ENCODE peak calls at places on chromosomes 4 and X, in ten cellular contexts. L is H9, N is tibial nerve, A is tibial artery, Z is MCF 10A, F is right lobe of liver, E is ovary, P is OCI-LY7, M is AG09309, T is uterus. R is an unnamed sample.

GRCh38 chr4:122968227-122968812 is 45.9 kb upstream of the NUDT6 start:
- DNase-seq in T (no peak), Z (peak; percentile 19), A (no peak), L (no peak), E (no peak), F (no peak), P (no peak), M (no peak), N (no peak), R (peak; percentile 7)

GRCh38 chrX:129653181-129653984 is 1.4 kb downstream of the APLN start:
- DNase-seq in A (peak; percentile 72), P (no peak), T (no peak), E (no peak), F (peak; percentile 56), M (no peak), L (peak; percentile 19), N (no peak), Z (no peak), R (no peak)

GRCh38 chrX:41922694-41923171 is 621 bp downstream of the CASK start:
- DNase-seq in E (peak; percentile 28), T (peak; percentile 22), F (peak; percentile 46), P (peak; percentile 47), Z (peak; percentile 13), L (peak; percentile 42), A (peak; percentile 57), M (no peak), N (no peak), R (no peak)

GRCh38 chrX:1679238-1679637 is 64.4 kb downstream of the ASMT start:
- DNase-seq in Z (no peak), M (no peak), P (no peak), F (no peak), E (no peak), N (no peak), T (no peak), A (peak; percentile 15), L (no peak), R (no peak)

GRCh38 chr4:70722199-70722791 is 531 bp downstream of the RUFY3 start:
- DNase-seq in T (peak; percentile 25), P (no peak), Z (no peak), E (peak; percentile 51), F (no peak), N (no peak), L (no peak), A (no peak), M (no peak), R (no peak)

GRCh38 chr4:105996845-105997244 is 101.6 kb downstream of the NPNT start:
- DNase-seq in N (no peak), F (no peak), Z (no peak), A (no peak), P (no peak), E (no peak), M (no peak), T (no peak), L (no peak), R (no peak)

GRCh38 chrX:93932471-93933220 is 258.6 kb downstream of the FAM133A start:
- DNase-seq in E (no peak), T (no peak), A (no peak), P (no peak), L (no peak), N (no peak), Z (peak; percentile 31), M (no peak), F (no peak), R (no peak)

GRCh38 chrX:17738002-17738713 is 865 bp downstream of the SCML1 start:
- DNase-seq in E (peak; percentile 63), F (peak; percentile 60), Z (peak; percentile 47), T (peak; percentile 45), N (peak; percentile 28), M (no peak), P (no peak), A (peak; percentile 77), L (peak; percentile 41), R (no peak)

GRCh38 chrX:42536286-42536685 is 241.7 kb downstream of the PPP1R2C start:
- DNase-seq in P (no peak), A (no peak), Z (no peak), M (no peak), N (no peak), L (no peak), T (no peak), E (no peak), F (no peak), R (no peak)

GRCh38 chr4:25454491-25454890 is 77.4 kb downstream of the ANAPC4 start:
- DNase-seq in M (no peak), L (no peak), E (no peak), N (no peak), A (no peak), Z (no peak), T (no peak), F (no peak), P (no peak), R (no peak)

GRCh38 chr4:56742080-56742871 is 61.2 kb upstream of the HOPX start:
- DNase-seq in N (no peak), M (no peak), Z (no peak), F (no peak), E (no peak), T (no peak), A (no peak), L (no peak), P (no peak), R (peak; percentile 40)

GRCh38 chrX:130714135-130714534 is 188.9 kb downstream of the ENOX2 start:
- DNase-seq in M (no peak), E (no peak), N (no peak), L (no peak), T (no peak), Z (no peak), A (no peak), F (peak; percentile 62), P (no peak), R (no peak)

GRCh38 chr4:162659716-162660115 is 495.9 kb upstream of the FSTL5 start:
- DNase-seq in P (no peak), A (no peak), Z (no peak), N (no peak), F (no peak), M (no peak), T (no peak), E (no peak), L (no peak), R (no peak)

GRCh38 chr4:123943976-123944375 is 547.4 kb downstream of the SPRY1 start:
- DNase-seq in E (no peak), A (no peak), F (no peak), T (no peak), Z (no peak), P (no peak), M (no peak), N (no peak), L (no peak), R (no peak)

GRCh38 chrX:19904778-19905367 is 17.5 kb upstream of the SH3KBP1 start:
- DNase-seq in M (no peak), A (no peak), T (no peak), Z (peak; percentile 57), N (no peak), E (no peak), F (no peak), P (peak; percentile 72), L (no peak), R (no peak)

GRCh38 chr4:101238706-101239105 is 108.6 kb downstream of the PPP3CA start:
- DNase-seq in F (no peak), E (no peak), Z (peak; percentile 66), P (no peak), T (no peak), N (no peak), L (no peak), M (no peak), A (no peak), R (no peak)

GRCh38 chr4:3293410-3294391 is 880 bp downstream of the RGS12 start:
- DNase-seq in N (no peak), F (peak; percentile 53), M (no peak), P (peak; percentile 5), L (peak; percentile 34), E (no peak), A (no peak), T (no peak), Z (no peak), R (no peak)

GRCh38 chrX:114717921-114718320 is 134.0 kb downstream of the HTR2C start:
- DNase-seq in M (no peak), E (no peak), A (no peak), L (peak; percentile 77), Z (no peak), T (no peak), P (peak; percentile 0), N (no peak), F (no peak), R (no peak)
- TF ChIP-seq CTCF in M (peak; percentile 30), E (no peak), A (no peak), L (peak; percentile 89), Z (no peak), T (no peak), P (peak; percentile 55), N (no peak), F (peak; percentile 24), R (no peak)

DNA sequence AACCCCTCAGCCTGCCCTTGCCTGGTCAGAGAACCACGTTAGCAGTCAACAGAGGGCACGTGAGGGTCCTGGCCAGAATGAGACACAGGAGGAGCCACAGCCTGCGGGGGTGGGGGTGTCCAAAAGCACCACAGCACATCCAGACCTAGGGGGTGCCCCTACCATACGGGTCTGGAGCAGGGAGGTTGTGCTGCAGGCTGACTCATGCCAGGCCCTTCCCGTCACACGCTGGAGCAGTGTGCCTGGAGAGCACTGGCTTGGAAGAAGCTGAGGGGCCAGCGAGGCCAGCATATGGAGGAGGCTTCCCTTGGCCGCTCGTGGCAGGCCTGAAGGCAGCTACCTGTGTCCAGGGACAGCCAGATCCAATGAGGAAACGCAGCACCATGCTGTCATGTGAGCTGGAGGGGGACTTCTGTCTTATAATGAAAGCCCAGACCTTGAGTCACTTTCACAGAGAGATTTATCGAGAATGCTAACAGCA is 1.5 kb upstream of the IRAK1 start:
- DNase-seq in L (no peak), N (no peak), M (peak; percentile 20), A (no peak), E (no peak), F (no peak), T (peak; percentile 39), Z (no peak), P (no peak), R (no peak)
- TF ChIP-seq CTCF in L (no peak), N (no peak), M (no peak), A (no peak), E (no peak), F (no peak), T (no peak), Z (no peak), P (no peak), R (no peak)

GRCh38 chr4:41802590-41802989 is 54.1 kb upstream of the PHOX2B start:
- DNase-seq in L (no peak), M (no peak), F (no peak), Z (no peak), T (no peak), N (no peak), P (no peak), A (no peak), E (no peak), R (no peak)
- TF ChIP-seq CTCF in L (no peak), M (no peak), F (no peak), Z (no peak), T (no peak), N (no peak), P (no peak), A (no peak), E (no peak), R (no peak)

DNA sequence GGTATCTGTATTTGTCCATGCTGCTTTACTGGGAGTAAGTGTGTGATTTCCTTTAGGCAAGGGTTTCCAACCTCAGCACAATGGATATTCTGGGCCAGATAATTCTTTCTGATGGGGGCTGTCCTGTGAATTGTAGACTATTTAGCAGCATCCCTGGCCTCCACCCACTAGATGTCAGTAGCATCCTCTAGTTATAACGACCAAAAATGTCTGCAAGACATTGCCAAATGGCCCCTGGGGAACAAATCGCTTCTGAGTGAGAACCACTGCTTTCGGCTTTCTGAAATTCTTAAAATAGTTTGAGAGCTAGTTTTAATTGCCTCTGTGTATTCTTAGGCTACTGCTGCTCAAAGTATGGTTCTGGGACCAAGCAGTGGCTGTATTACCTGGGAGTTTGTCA is 81.2 kb upstream of the GPM6B start:
- DNase-seq in E (no peak), T (peak; percentile 26), P (peak; percentile 34), L (no peak), A (peak; percentile 65), Z (peak; percentile 62), M (no peak), F (no peak), N (peak; percentile 17), R (no peak)
- TF ChIP-seq CTCF in E (no peak), T (no peak), P (peak; percentile 67), L (peak; percentile 53), A (peak; percentile 35), Z (no peak), M (no peak), F (peak; percentile 11), N (peak; percentile 16), R (no peak)

R was measured in AG04449.